ENCODE peak calls at places on chromosomes 1 and 21, in eight cellular contexts. Z is activated naive CD4-positive, alpha-beta T cell treated with anti-CD3 and anti-CD28 coated beads, Interleukin-2, amount 50 U/mL, for 72 hours; P is CD4-positive, alpha-beta T cell; G is heart right ventricle; B is SK-N-SH treated with all-trans-retinoic acid at 6 μM for 48 hours; T is Panc1; U is activated CD4-positive, alpha-beta T cell treated with anti-CD3 and anti-CD28 coated beads for 36 hours; Q is natural killer cell. Y is an unnamed sample.

GRCh38 chr1:173603056-173603591 is at the start of gene SLC9C2:
- ATAC-seq in Z (no peak), P (no peak), G (peak; percentile 87), B (no peak), T (no peak), U (no peak), Q (no peak), Y (no peak)

GRCh38 chr1:170204121-170204520 is 58.4 kb downstream of the NTMT2 start:
- ATAC-seq in Z (no peak), P (no peak), G (no peak), B (peak; percentile 85), T (no peak), U (no peak), Q (no peak), Y (no peak)

GRCh38 chr1:905071-905749 is 18.5 kb upstream of the SAMD11 start:
- ATAC-seq in Z (peak; percentile 12), P (peak; percentile 3), G (peak; percentile 87), B (no peak), T (no peak), U (no peak), Q (no peak), Y (no peak)

GRCh38 chr21:46028547-46029200 is 47.1 kb downstream of the COL6A1 start:
- ATAC-seq in Z (no peak), P (no peak), G (peak; percentile 55), B (peak; percentile 28), T (no peak), U (no peak), Q (no peak), Y (peak; percentile 83)

GRCh38 chr1:116508090-116508983 is 62.5 kb downstream of the CD58 start:
- ATAC-seq in Z (peak; percentile 14), P (no peak), G (no peak), B (peak; percentile 19), T (no peak), U (peak; percentile 17), Q (no peak), Y (no peak)

GRCh38 chr1:207050428-207050767 is 610 bp downstream of the YOD1 start:
- ATAC-seq in Z (peak; percentile 20), P (no peak), G (no peak), B (peak; percentile 25), T (peak; percentile 1), U (peak; percentile 2), Q (no peak), Y (no peak)

GRCh38 chr1:3603566-3604467 is 7.5 kb downstream of the MEGF6 start:
- ATAC-seq in Z (no peak), P (no peak), G (no peak), B (no peak), T (no peak), U (no peak), Q (no peak), Y (no peak)

GRCh38 chr1:7971024-7971423 is 9.5 kb downstream of the PARK7 start:
- ATAC-seq in Z (no peak), P (no peak), G (no peak), B (no peak), T (no peak), U (no peak), Q (no peak), Y (no peak)

GRCh38 chr1:230056098-230056497 is 10.9 kb upstream of the GALNT2 start:
- ATAC-seq in Z (no peak), P (no peak), G (no peak), B (no peak), T (no peak), U (no peak), Q (no peak), Y (no peak)

Y was measured in gastroesophageal sphincter.